ENCODE peak calls at places on chromosome 21, in five cellular contexts. D is natural killer cell, B is K562, H is A549, Z is pancreas. X is an unnamed sample.

GRCh38 chr21:45265721-45266517 is 21.8 kb downstream of the POFUT2 start:
- ATAC-seq in Z (no peak), H (no peak), D (no peak), B (no peak), X (no peak)

GRCh38 chr21:35984654-35985366 is 75.5 kb downstream of the SETD4 start:
- ATAC-seq in D (no peak), B (no peak), Z (no peak), H (no peak), X (no peak)

GRCh38 chr21:26116456-26117011 is 54.0 kb downstream of the APP start:
- ATAC-seq in D (no peak), Z (peak; percentile 33), B (no peak), H (no peak), X (peak; percentile 38)

GRCh38 chr21:40707271-40707670 is 139.7 kb downstream of the DSCAM start:
- ATAC-seq in H (no peak), Z (no peak), D (no peak), B (no peak), X (no peak)

GRCh38 chr21:45945066-45945867 is 36.3 kb upstream of the COL6A1 start:
- ATAC-seq in B (no peak), Z (no peak), H (no peak), D (no peak), X (no peak)

GRCh38 chr21:22710725-22711124 is 1712.5 kb downstream of the NCAM2 start:
- ATAC-seq in D (no peak), H (no peak), Z (no peak), B (no peak), X (no peak)

GRCh38 chr21:42160111-42160949 is 58.6 kb upstream of the ABCG1 start:
- ATAC-seq in H (no peak), D (peak; percentile 75), Z (no peak), B (no peak), X (no peak)

GRCh38 chr21:45949928-45950739 is 31.4 kb upstream of the COL6A1 start:
- ATAC-seq in D (no peak), H (no peak), B (no peak), Z (no peak), X (no peak)

GRCh38 chr21:32469628-32470027 is 57.1 kb downstream of the EVA1C start:
- ATAC-seq in D (no peak), Z (no peak), H (no peak), B (no peak), X (no peak)

GRCh38 chr21:32468567-32469175 is 56.2 kb downstream of the EVA1C start:
- ATAC-seq in H (no peak), D (no peak), B (no peak), Z (no peak), X (no peak)

GRCh38 chr21:32470206-32470605 is 57.7 kb downstream of the EVA1C start:
- ATAC-seq in H (no peak), B (no peak), D (no peak), Z (no peak), X (no peak)

GRCh38 chr21:32463889-32464300 is 51.4 kb downstream of the EVA1C start:
- ATAC-seq in B (no peak), H (peak; percentile 85), D (no peak), Z (no peak), X (no peak)

DNA sequence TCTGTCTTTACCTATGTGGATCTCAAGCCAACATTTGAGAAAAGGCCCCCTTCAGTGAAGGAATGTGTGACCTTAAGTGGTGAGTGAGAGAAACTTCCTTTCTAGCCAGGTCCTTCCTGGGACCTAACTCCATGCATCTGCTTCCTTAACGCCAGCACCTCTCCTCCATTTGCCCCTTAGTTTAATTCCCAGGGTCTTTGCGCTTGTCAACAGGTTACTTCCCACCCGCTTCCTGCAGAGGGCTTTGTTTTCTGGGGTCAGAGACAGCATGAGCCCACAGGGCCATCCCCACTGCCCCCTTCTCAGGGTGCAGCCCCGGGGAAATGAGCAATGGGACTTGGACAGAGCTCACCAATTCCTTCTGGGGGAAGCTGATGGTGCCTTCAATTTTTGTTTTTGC is 54.8 kb downstream of the EVA1C start:
- ATAC-seq in H (no peak), D (no peak), Z (no peak), B (peak; percentile 41), X (no peak)
- TF ChIP-seq CTCF in H (no peak), D (no peak), Z (no peak), B (no peak), X (no peak)

DNA sequence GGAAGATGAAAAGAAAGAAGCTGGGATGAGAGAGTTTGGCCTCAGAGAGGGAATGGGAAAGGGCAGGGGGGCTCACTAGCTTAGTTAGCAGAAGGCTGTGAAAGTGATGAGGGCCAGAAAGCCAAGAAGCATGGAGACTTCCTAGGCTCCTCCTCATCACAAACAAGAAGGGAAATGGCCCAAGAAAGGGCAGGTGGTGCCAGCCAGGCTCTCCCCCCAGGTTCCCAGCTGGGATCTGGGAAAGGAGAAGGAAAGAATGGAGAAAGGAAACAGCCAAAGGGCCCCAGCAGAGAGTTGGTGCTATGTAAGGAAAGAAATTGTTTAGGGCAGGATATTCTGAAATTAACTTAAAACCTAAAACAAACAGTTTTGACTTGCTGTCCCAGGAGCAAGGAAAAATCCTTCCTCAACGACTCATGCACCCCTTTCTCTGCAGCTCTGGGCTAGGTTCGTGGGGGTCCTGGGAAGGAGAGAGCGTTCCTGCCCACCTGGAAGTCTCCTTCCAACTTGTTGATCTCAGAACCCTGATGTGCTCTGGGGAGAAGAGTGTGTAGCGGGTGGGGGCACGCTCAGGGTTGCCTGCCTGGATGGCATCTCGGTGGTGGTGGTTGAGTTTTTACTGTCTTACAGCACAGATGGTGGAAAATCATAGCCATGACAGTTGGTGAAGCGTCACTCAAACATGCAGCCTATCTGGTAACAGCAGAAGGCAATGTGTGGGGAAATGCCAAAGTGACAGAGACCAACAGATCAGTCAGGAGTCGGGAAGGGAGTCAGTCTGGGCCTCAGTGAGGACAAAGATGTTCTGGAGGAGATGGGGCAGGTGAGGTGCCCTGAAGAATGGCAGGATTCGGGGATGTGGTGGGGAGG is 147.3 kb downstream of the CLIC6 start:
- ATAC-seq in D (no peak), Z (no peak), B (no peak), H (no peak), X (no peak)
- TF ChIP-seq CTCF in D (no peak), Z (no peak), B (no peak), H (no peak), X (no peak)

GRCh38 chr21:43315244-43316137 is 111.4 kb downstream of the SIK1 start:
- ATAC-seq in Z (no peak), B (no peak), D (peak; percentile 88), H (peak; percentile 29), X (no peak)
- TF ChIP-seq CTCF in Z (no peak), B (no peak), D (peak; percentile 25), H (no peak), X (no peak)

DNA sequence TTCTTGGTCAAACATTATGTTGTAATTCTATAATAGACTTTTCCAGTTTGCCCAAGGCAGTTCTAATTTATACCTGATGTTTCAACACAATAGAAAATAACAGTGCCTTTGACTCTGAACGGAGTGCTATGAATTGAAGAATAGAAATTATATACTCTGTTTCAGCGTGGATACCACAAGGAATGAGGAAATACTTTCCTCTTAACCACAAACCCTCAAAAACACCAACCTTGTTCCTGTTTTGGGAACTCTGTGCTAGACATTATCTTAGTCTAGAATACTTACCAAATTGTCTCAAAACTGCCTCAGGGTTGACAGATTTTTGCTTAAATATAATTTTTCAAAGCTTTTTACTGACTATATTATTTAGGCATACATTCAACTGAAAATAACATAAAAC is 1629.3 kb downstream of the MRPL39 start:
- ATAC-seq in B (no peak), D (no peak), Z (no peak), H (no peak), X (no peak)
- TF ChIP-seq CTCF in B (no peak), D (no peak), Z (no peak), H (no peak), X (no peak)